ENCODE peak calls at places on chromosomes 16 and 17, in eight cellular contexts. One of them, this sample, is unnamed.

GRCh38 chr17:72699566-72699965 is 392.9 kb downstream of the SLC39A11 start:
- DNase-seq in GM12864: no peak
- DNase-seq in psoas muscle: no peak
- DNase-seq in neural progenitor cell: no peak
- DNase-seq in cardiac fibroblast: peak
- DNase-seq in astrocyte of the cerebellum: peak
- DNase-seq in AG09309: no peak
- DNase-seq in AG04450: no peak
- DNase-seq in this sample: no peak

GRCh38 chr16:88758227-88758943 is 26.6 kb downstream of the PIEZO1 start:
- DNase-seq in psoas muscle: no peak
- DNase-seq in astrocyte of the cerebellum: no peak
- DNase-seq in GM12864: no peak
- DNase-seq in cardiac fibroblast: no peak
- DNase-seq in AG09309: no peak
- DNase-seq in AG04450: no peak
- DNase-seq in neural progenitor cell: no peak
- DNase-seq in this sample: no peak

GRCh38 chr17:76558210-76559095 is 18.6 kb downstream of the PRCD start:
- DNase-seq in neural progenitor cell: peak
- DNase-seq in astrocyte of the cerebellum: no peak
- DNase-seq in cardiac fibroblast: no peak
- DNase-seq in AG04450: no peak
- DNase-seq in psoas muscle: no peak
- DNase-seq in GM12864: no peak
- DNase-seq in AG09309: no peak
- DNase-seq in this sample: no peak

GRCh38 chr17:72150632-72151460 is 30.0 kb downstream of the SOX9 start:
- DNase-seq in GM12864: no peak
- DNase-seq in neural progenitor cell: peak
- DNase-seq in cardiac fibroblast: no peak
- DNase-seq in astrocyte of the cerebellum: no peak
- DNase-seq in AG04450: no peak
- DNase-seq in AG09309: no peak
- DNase-seq in psoas muscle: no peak
- DNase-seq in this sample: no peak

GRCh38 chr17:35799942-35800341 is 4.5 kb upstream of the MMP28 start:
- DNase-seq in neural progenitor cell: no peak
- DNase-seq in AG04450: no peak
- DNase-seq in astrocyte of the cerebellum: no peak
- DNase-seq in cardiac fibroblast: peak
- DNase-seq in psoas muscle: peak
- DNase-seq in AG09309: no peak
- DNase-seq in GM12864: no peak
- DNase-seq in this sample: no peak

GRCh38 chr17:58788199-58788598 is 32.5 kb downstream of the PPM1E start:
- DNase-seq in AG04450: no peak
- DNase-seq in neural progenitor cell: no peak
- DNase-seq in cardiac fibroblast: no peak
- DNase-seq in GM12864: no peak
- DNase-seq in astrocyte of the cerebellum: no peak
- DNase-seq in AG09309: no peak
- DNase-seq in psoas muscle: no peak
- DNase-seq in this sample: no peak

GRCh38 chr16:64545769-64546168 is 576.1 kb downstream of the CDH11 start:
- DNase-seq in AG09309: no peak
- DNase-seq in GM12864: no peak
- DNase-seq in astrocyte of the cerebellum: no peak
- DNase-seq in psoas muscle: no peak
- DNase-seq in AG04450: no peak
- DNase-seq in cardiac fibroblast: no peak
- DNase-seq in neural progenitor cell: no peak
- DNase-seq in this sample: no peak

GRCh38 chr16:74100405-74101316 is 196.0 kb upstream of the PSMD7 start:
- DNase-seq in AG04450: no peak
- DNase-seq in cardiac fibroblast: no peak
- DNase-seq in AG09309: no peak
- DNase-seq in astrocyte of the cerebellum: no peak
- DNase-seq in GM12864: no peak
- DNase-seq in psoas muscle: no peak
- DNase-seq in neural progenitor cell: peak
- DNase-seq in this sample: no peak

GRCh38 chr16:83878838-83879237 is 20.1 kb upstream of the MLYCD start:
- DNase-seq in psoas muscle: no peak
- DNase-seq in cardiac fibroblast: peak
- DNase-seq in GM12864: no peak
- DNase-seq in neural progenitor cell: peak
- DNase-seq in AG04450: peak
- DNase-seq in astrocyte of the cerebellum: peak
- DNase-seq in AG09309: peak
- DNase-seq in this sample: no peak

GRCh38 chr17:69524854-69525253 is 110.4 kb downstream of the MAP2K6 start:
- DNase-seq in cardiac fibroblast: no peak
- DNase-seq in AG09309: no peak
- DNase-seq in neural progenitor cell: no peak
- DNase-seq in astrocyte of the cerebellum: no peak
- DNase-seq in psoas muscle: no peak
- DNase-seq in AG04450: no peak
- DNase-seq in GM12864: no peak
- DNase-seq in this sample: no peak

GRCh38 chr16:81005644-81006471 is 827 bp downstream of the CMC2 start:
- DNase-seq in GM12864: no peak
- DNase-seq in psoas muscle: no peak
- DNase-seq in neural progenitor cell: peak
- DNase-seq in AG04450: no peak
- DNase-seq in cardiac fibroblast: peak
- DNase-seq in astrocyte of the cerebellum: no peak
- DNase-seq in AG09309: no peak
- DNase-seq in this sample: no peak

GRCh38 chr16:23186171-23186570 is 3.6 kb downstream of the SCNN1G start:
- DNase-seq in AG09309: no peak
- DNase-seq in psoas muscle: no peak
- DNase-seq in AG04450: no peak
- DNase-seq in neural progenitor cell: no peak
- DNase-seq in astrocyte of the cerebellum: no peak
- DNase-seq in cardiac fibroblast: no peak
- DNase-seq in GM12864: no peak
- DNase-seq in this sample: no peak

GRCh38 chr16:77307764-77308561 is 108.8 kb downstream of the SYCE1L start:
- DNase-seq in cardiac fibroblast: peak
- DNase-seq in GM12864: no peak
- DNase-seq in AG09309: peak
- DNase-seq in neural progenitor cell: no peak
- DNase-seq in AG04450: no peak
- DNase-seq in psoas muscle: no peak
- DNase-seq in astrocyte of the cerebellum: no peak
- DNase-seq in this sample: no peak

GRCh38 chr17:82839617-82840292 is at the start of gene ZNF750:
- DNase-seq in AG04450: no peak
- DNase-seq in neural progenitor cell: no peak
- DNase-seq in astrocyte of the cerebellum: no peak
- DNase-seq in GM12864: no peak
- DNase-seq in psoas muscle: no peak
- DNase-seq in AG09309: no peak
- DNase-seq in cardiac fibroblast: no peak
- DNase-seq in this sample: no peak
- H3K4me3 ChIP-seq in AG04450: no peak
- H3K4me3 ChIP-seq in neural progenitor cell: no peak
- H3K4me3 ChIP-seq in astrocyte of the cerebellum: no peak
- H3K4me3 ChIP-seq in GM12864: no peak
- H3K4me3 ChIP-seq in psoas muscle: peak
- H3K4me3 ChIP-seq in AG09309: no peak
- H3K4me3 ChIP-seq in cardiac fibroblast: no peak
- H3K4me3 ChIP-seq in this sample: no peak

GRCh38 chr17:1206016-1206787 is 26.4 kb upstream of the ABR start:
- DNase-seq in neural progenitor cell: no peak
- DNase-seq in GM12864: no peak
- DNase-seq in astrocyte of the cerebellum: no peak
- DNase-seq in AG09309: no peak
- DNase-seq in cardiac fibroblast: no peak
- DNase-seq in psoas muscle: no peak
- DNase-seq in AG04450: no peak
- DNase-seq in this sample: no peak

GRCh38 chr17:1203967-1204291 is 24.1 kb upstream of the ABR start:
- DNase-seq in AG09309: no peak
- DNase-seq in GM12864: no peak
- DNase-seq in cardiac fibroblast: no peak
- DNase-seq in astrocyte of the cerebellum: no peak
- DNase-seq in neural progenitor cell: no peak
- DNase-seq in psoas muscle: no peak
- DNase-seq in AG04450: no peak
- DNase-seq in this sample: no peak

GRCh38 chr17:1200440-1200839 is 20.7 kb upstream of the ABR start:
- DNase-seq in AG09309: no peak
- DNase-seq in astrocyte of the cerebellum: no peak
- DNase-seq in cardiac fibroblast: no peak
- DNase-seq in psoas muscle: no peak
- DNase-seq in AG04450: no peak
- DNase-seq in GM12864: no peak
- DNase-seq in neural progenitor cell: no peak
- DNase-seq in this sample: no peak

GRCh38 chr17:1201132-1201702 is 21.4 kb upstream of the ABR start:
- DNase-seq in cardiac fibroblast: no peak
- DNase-seq in GM12864: no peak
- DNase-seq in AG09309: no peak
- DNase-seq in AG04450: no peak
- DNase-seq in astrocyte of the cerebellum: no peak
- DNase-seq in neural progenitor cell: no peak
- DNase-seq in psoas muscle: no peak
- DNase-seq in this sample: no peak

DNA sequence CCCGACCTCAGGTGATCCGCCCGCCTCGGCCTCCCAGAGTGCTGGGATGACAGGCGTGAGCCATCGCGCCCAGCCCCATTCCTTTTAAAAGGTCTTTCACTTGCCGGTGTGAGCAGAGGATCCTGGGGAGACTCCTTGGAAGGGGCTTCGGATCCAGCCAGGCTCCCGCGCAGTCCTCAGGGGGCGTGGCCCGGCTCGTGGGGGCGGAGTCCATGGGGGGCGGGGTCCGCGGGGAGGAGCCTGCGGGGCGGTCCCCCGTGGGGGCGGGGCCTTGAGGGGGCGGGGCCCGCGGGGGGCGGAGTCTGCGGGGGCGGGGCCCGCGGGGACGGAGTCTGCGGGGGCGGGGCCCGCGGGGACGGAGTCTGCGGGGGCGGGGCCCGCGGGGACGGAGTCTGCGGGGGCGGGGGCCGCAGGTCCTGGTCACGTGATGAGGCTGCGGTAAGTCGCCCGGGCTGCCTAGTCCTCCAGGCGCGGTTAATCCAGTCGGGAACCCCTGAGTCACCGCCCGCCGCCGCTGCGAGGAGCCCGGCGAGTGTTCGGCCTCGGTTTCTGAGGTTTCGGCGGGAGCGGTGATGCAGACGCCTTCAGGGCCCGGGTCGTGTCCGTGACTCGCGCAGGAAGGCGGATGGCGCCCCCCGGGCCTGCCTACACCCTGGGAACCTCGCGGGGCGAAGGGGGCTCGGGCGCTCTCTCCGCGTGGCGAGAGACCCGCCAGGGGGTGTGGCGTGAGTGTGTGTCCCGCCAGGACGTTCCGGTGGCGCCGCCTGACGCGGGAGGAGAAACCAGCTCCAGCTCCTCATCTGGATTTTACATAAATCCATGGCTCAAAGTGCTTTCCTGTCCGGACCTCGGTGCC is 23.6 kb upstream of the ABR start:
- DNase-seq in astrocyte of the cerebellum: peak
- DNase-seq in AG09309: no peak
- DNase-seq in neural progenitor cell: peak
- DNase-seq in GM12864: no peak
- DNase-seq in psoas muscle: peak
- DNase-seq in cardiac fibroblast: peak
- DNase-seq in AG04450: no peak
- DNase-seq in this sample: no peak
- TF ChIP-seq CTCF in astrocyte of the cerebellum: no peak
- TF ChIP-seq CTCF in AG09309: no peak
- TF ChIP-seq CTCF in neural progenitor cell: peak
- TF ChIP-seq CTCF in GM12864: no peak
- TF ChIP-seq CTCF in psoas muscle: no peak
- TF ChIP-seq CTCF in cardiac fibroblast: peak
- TF ChIP-seq CTCF in AG04450: no peak
- TF ChIP-seq CTCF in this sample: no peak

DNA sequence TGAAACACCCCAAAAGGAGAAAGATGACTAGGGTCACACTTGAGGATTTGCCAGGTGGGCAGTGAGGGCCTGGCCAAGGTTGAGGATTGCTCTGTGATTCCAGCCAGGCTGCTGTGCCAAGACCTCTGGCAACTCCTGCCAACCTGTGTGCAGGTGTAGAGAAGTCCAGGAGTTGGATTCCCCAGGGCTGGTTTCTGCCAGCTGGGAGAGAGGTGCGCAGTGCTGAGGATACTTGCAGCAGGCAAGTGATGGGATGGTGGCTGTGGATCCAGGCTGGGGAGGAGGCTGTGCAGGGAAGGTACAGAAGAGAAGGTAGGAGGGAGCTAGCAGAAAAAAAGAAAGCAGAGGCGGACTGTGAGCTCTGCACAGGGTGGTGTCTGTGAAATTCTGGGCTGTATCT is 6.6 kb downstream of the RIPOR1 start:
- DNase-seq in neural progenitor cell: no peak
- DNase-seq in astrocyte of the cerebellum: no peak
- DNase-seq in psoas muscle: no peak
- DNase-seq in cardiac fibroblast: no peak
- DNase-seq in AG09309: no peak
- DNase-seq in AG04450: no peak
- DNase-seq in GM12864: no peak
- DNase-seq in this sample: no peak
- H3K4me3 ChIP-seq in neural progenitor cell: no peak
- H3K4me3 ChIP-seq in astrocyte of the cerebellum: no peak
- H3K4me3 ChIP-seq in psoas muscle: no peak
- H3K4me3 ChIP-seq in cardiac fibroblast: no peak
- H3K4me3 ChIP-seq in AG09309: no peak
- H3K4me3 ChIP-seq in AG04450: no peak
- H3K4me3 ChIP-seq in GM12864: no peak
- H3K4me3 ChIP-seq in this sample: no peak

DNA sequence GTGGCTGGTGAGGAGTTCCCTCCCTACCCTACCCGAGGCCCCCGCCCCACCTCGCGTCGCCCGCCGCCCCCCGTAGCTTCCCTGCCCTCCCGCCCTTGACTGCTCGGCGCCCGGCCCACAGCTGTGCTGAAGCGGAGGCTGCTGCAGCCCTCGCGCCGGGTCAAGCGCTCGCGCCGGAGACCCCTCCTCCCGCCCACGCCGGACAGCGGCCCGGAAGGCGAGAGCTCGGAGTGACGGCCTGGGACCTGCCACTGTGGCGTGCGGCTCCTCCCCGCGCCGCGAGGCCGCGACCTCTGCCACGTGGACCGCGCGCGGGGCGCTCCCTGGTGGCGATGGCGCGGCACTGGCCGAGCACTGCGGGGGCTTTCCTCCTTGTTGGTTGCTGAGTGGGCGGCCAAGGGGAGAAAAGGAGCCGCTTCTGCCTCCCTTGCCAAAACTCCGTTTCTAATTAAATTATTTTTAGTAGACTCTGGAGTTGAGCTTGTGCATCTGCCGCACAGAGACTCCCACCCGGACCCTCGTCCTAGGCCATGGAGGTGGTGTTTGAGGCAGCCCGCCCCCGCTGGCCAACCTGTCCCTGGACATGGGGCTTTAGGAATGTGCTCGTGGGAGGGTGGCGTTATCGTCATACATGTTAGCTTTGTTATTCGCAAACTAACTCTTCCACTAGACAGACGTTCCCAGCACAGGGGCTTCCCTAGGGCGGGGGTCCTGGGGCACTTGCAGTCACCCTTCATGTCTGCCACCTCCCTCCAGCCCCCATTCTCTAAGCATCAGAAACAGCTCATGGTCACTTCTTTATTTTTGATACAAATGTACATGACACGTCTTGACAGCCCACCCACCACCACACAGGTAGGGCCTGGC is 4.4 kb downstream of the TP53I13 start:
- DNase-seq in astrocyte of the cerebellum: no peak
- DNase-seq in cardiac fibroblast: peak
- DNase-seq in neural progenitor cell: peak
- DNase-seq in AG04450: no peak
- DNase-seq in AG09309: no peak
- DNase-seq in GM12864: no peak
- DNase-seq in psoas muscle: peak
- DNase-seq in this sample: no peak
- TF ChIP-seq CTCF in astrocyte of the cerebellum: peak
- TF ChIP-seq CTCF in cardiac fibroblast: peak
- TF ChIP-seq CTCF in neural progenitor cell: peak
- TF ChIP-seq CTCF in AG04450: peak
- TF ChIP-seq CTCF in AG09309: peak
- TF ChIP-seq CTCF in GM12864: peak
- TF ChIP-seq CTCF in psoas muscle: peak
- TF ChIP-seq CTCF in this sample: peak